ENCODE peak calls at places on chromosomes 13 and 19, in four cellular contexts. One of them, this sample, is unnamed.

GRCh38 chr13:21478881-21479808 is 20.0 kb upstream of the ZDHHC20 start:
- DNase-seq in heart right ventricle: peak
- DNase-seq in cardiac muscle cell: peak
- DNase-seq in mesothelial cell of epicardium: no peak
- DNase-seq in this sample: no peak

GRCh38 chr13:57631607-57632275 is at the start of gene PCDH17:
- DNase-seq in cardiac muscle cell: peak
- DNase-seq in mesothelial cell of epicardium: peak
- DNase-seq in heart right ventricle: peak
- DNase-seq in this sample: no peak

GRCh38 chr13:99312493-99312883 is 5.3 kb upstream of the GPR183 start:
- DNase-seq in cardiac muscle cell: no peak
- DNase-seq in heart right ventricle: peak
- DNase-seq in mesothelial cell of epicardium: no peak
- DNase-seq in this sample: no peak

GRCh38 chr19:46713781-46714522 is 3.0 kb downstream of the PRKD2 start:
- DNase-seq in mesothelial cell of epicardium: peak
- DNase-seq in cardiac muscle cell: peak
- DNase-seq in heart right ventricle: peak
- DNase-seq in this sample: no peak

GRCh38 chr13:97537110-97537509 is 103.1 kb downstream of the RAP2A start:
- DNase-seq in heart right ventricle: no peak
- DNase-seq in mesothelial cell of epicardium: no peak
- DNase-seq in cardiac muscle cell: no peak
- DNase-seq in this sample: no peak

GRCh38 chr13:20699715-20700114 is 3.8 kb upstream of the IL17D start:
- DNase-seq in mesothelial cell of epicardium: no peak
- DNase-seq in heart right ventricle: no peak
- DNase-seq in cardiac muscle cell: no peak
- DNase-seq in this sample: no peak

GRCh38 chr13:93477238-93477637 is 250.6 kb downstream of the GPC6 start:
- DNase-seq in heart right ventricle: no peak
- DNase-seq in mesothelial cell of epicardium: no peak
- DNase-seq in cardiac muscle cell: no peak
- DNase-seq in this sample: no peak

GRCh38 chr13:35139591-35139990 is 197.5 kb downstream of the NBEA start:
- DNase-seq in cardiac muscle cell: no peak
- DNase-seq in heart right ventricle: no peak
- DNase-seq in mesothelial cell of epicardium: no peak
- DNase-seq in this sample: no peak

GRCh38 chr19:2542341-2543069 is 66.6 kb downstream of the GADD45B start:
- DNase-seq in mesothelial cell of epicardium: no peak
- DNase-seq in heart right ventricle: no peak
- DNase-seq in cardiac muscle cell: peak
- DNase-seq in this sample: no peak

GRCh38 chr13:98208606-98209005 is 31.5 kb upstream of the RNF113B start:
- DNase-seq in mesothelial cell of epicardium: no peak
- DNase-seq in cardiac muscle cell: no peak
- DNase-seq in heart right ventricle: no peak
- DNase-seq in this sample: no peak

GRCh38 chr19:48830088-48830487 is 6.2 kb downstream of the HSD17B14 start:
- DNase-seq in heart right ventricle: no peak
- DNase-seq in cardiac muscle cell: peak
- DNase-seq in mesothelial cell of epicardium: no peak
- DNase-seq in this sample: no peak

GRCh38 chr19:35044317-35045117 is 3.0 kb downstream of the HPN start:
- DNase-seq in heart right ventricle: peak
- DNase-seq in cardiac muscle cell: peak
- DNase-seq in mesothelial cell of epicardium: no peak
- DNase-seq in this sample: peak

GRCh38 chr13:101178394-101178793 is 237.9 kb downstream of the NALCN start:
- DNase-seq in mesothelial cell of epicardium: no peak
- DNase-seq in heart right ventricle: no peak
- DNase-seq in cardiac muscle cell: no peak
- DNase-seq in this sample: no peak

GRCh38 chr13:43023244-43023931 is at the start of gene DNAJC15:
- DNase-seq in cardiac muscle cell: no peak
- DNase-seq in mesothelial cell of epicardium: peak
- DNase-seq in heart right ventricle: peak
- DNase-seq in this sample: peak

GRCh38 chr13:102333320-102334181 is 68.3 kb downstream of the FGF14 start:
- DNase-seq in heart right ventricle: no peak
- DNase-seq in mesothelial cell of epicardium: no peak
- DNase-seq in cardiac muscle cell: no peak
- DNase-seq in this sample: no peak

GRCh38 chr19:46303702-46304397 is 7.0 kb downstream of the HIF3A start:
- DNase-seq in mesothelial cell of epicardium: peak
- DNase-seq in heart right ventricle: peak
- DNase-seq in cardiac muscle cell: peak
- DNase-seq in this sample: no peak

GRCh38 chr13:113129921-113130750 is 7.5 kb downstream of the F10 start:
- DNase-seq in cardiac muscle cell: no peak
- DNase-seq in heart right ventricle: no peak
- DNase-seq in mesothelial cell of epicardium: peak
- DNase-seq in this sample: no peak

GRCh38 chr13:105048685-105049084 is 1486.8 kb downstream of the EFNB2 start:
- DNase-seq in heart right ventricle: no peak
- DNase-seq in cardiac muscle cell: no peak
- DNase-seq in mesothelial cell of epicardium: no peak
- DNase-seq in this sample: no peak

GRCh38 chr13:113151745-113152707 is 6.4 kb upstream of the PROZ start:
- DNase-seq in heart right ventricle: no peak
- DNase-seq in cardiac muscle cell: no peak
- DNase-seq in mesothelial cell of epicardium: no peak
- DNase-seq in this sample: no peak

GRCh38 chr13:26062853-26063444 is 11.1 kb upstream of the SHISA2 start:
- DNase-seq in cardiac muscle cell: peak
- DNase-seq in mesothelial cell of epicardium: no peak
- DNase-seq in heart right ventricle: peak
- DNase-seq in this sample: no peak

GRCh38 chr19:55603115-55603514 is 2.3 kb upstream of the ZNF865 start:
- DNase-seq in heart right ventricle: no peak
- DNase-seq in mesothelial cell of epicardium: no peak
- DNase-seq in cardiac muscle cell: no peak
- DNase-seq in this sample: no peak

GRCh38 chr19:32598022-32598421 is 17.0 kb downstream of the PDCD5 start:
- DNase-seq in cardiac muscle cell: no peak
- DNase-seq in heart right ventricle: no peak
- DNase-seq in mesothelial cell of epicardium: no peak
- DNase-seq in this sample: no peak

GRCh38 chr19:38793671-38794070 is 4.7 kb downstream of the LGALS7B start:
- DNase-seq in heart right ventricle: no peak
- DNase-seq in cardiac muscle cell: no peak
- DNase-seq in mesothelial cell of epicardium: no peak
- DNase-seq in this sample: no peak

GRCh38 chr13:113196970-113197737 is 11.3 kb downstream of the PCID2 start:
- DNase-seq in mesothelial cell of epicardium: no peak
- DNase-seq in heart right ventricle: no peak
- DNase-seq in cardiac muscle cell: no peak
- DNase-seq in this sample: no peak

GRCh38 chr19:51607077-51607476 is 23.1 kb downstream of the SIGLEC5 start:
- DNase-seq in heart right ventricle: no peak
- DNase-seq in cardiac muscle cell: no peak
- DNase-seq in mesothelial cell of epicardium: no peak
- DNase-seq in this sample: no peak
- TF ChIP-seq CTCF in heart right ventricle: no peak
- TF ChIP-seq CTCF in cardiac muscle cell: no peak
- TF ChIP-seq CTCF in mesothelial cell of epicardium: no peak
- TF ChIP-seq CTCF in this sample: no peak

DNA sequence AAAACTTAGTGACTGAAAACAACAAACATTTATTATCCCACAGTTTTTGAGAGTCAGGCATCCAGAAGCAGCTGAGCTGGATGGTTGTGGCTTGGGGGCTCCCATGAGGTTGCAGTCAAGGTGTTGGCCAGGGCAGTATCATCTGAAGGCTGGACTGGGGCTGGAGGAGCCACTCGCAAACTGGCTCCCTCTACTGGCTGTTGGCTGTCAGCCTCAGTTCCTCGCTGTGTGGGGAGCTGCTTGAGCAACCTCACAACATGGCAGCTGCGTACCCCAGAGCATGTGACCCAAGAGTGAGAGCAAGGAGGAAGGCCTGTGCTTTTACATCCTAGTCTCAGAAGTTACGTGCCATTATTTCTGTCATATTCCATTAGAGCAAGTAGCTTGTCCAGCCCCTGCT is 9.7 kb downstream of the YJU2 start:
- DNase-seq in mesothelial cell of epicardium: no peak
- DNase-seq in cardiac muscle cell: no peak
- DNase-seq in heart right ventricle: no peak
- DNase-seq in this sample: peak
- TF ChIP-seq CTCF in mesothelial cell of epicardium: no peak
- TF ChIP-seq CTCF in cardiac muscle cell: peak
- TF ChIP-seq CTCF in heart right ventricle: no peak
- TF ChIP-seq CTCF in this sample: no peak

GRCh38 chr19:56725829-56726424 is 54.4 kb upstream of the ZNF835 start:
- DNase-seq in heart right ventricle: no peak
- DNase-seq in cardiac muscle cell: no peak
- DNase-seq in mesothelial cell of epicardium: no peak
- DNase-seq in this sample: no peak
- TF ChIP-seq CTCF in heart right ventricle: peak
- TF ChIP-seq CTCF in cardiac muscle cell: no peak
- TF ChIP-seq CTCF in mesothelial cell of epicardium: no peak
- TF ChIP-seq CTCF in this sample: peak

GRCh38 chr13:22569830-22570229 is 610.9 kb upstream of the SGCG start:
- DNase-seq in heart right ventricle: no peak
- DNase-seq in mesothelial cell of epicardium: no peak
- DNase-seq in cardiac muscle cell: no peak
- DNase-seq in this sample: no peak
- TF ChIP-seq CTCF in heart right ventricle: no peak
- TF ChIP-seq CTCF in mesothelial cell of epicardium: no peak
- TF ChIP-seq CTCF in cardiac muscle cell: no peak
- TF ChIP-seq CTCF in this sample: no peak

DNA sequence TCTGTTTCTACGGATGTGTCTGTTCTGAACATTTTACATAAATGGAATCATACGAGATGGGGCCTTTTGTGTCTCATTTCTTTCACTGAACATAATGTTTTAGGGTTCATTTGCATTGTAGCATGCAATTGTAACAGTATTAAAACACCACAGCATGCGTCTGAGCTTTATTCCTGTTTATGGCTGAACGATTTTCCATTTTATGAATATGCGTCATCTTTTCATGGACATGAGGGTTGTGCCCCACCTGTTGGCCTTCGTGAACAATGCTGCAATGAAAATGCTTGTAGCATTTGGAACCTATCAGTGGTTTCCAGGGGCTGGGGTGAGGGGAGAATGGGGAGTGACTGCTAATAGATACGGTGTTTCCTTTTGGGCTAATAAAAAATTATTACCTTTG is 5.1 kb downstream of the OR10H1 start:
- DNase-seq in cardiac muscle cell: no peak
- DNase-seq in heart right ventricle: peak
- DNase-seq in mesothelial cell of epicardium: no peak
- DNase-seq in this sample: no peak
- TF ChIP-seq CTCF in cardiac muscle cell: no peak
- TF ChIP-seq CTCF in heart right ventricle: peak
- TF ChIP-seq CTCF in mesothelial cell of epicardium: no peak
- TF ChIP-seq CTCF in this sample: no peak

GRCh38 chr13:87398047-87398446 is 273.1 kb upstream of the SLITRK5 start:
- DNase-seq in cardiac muscle cell: no peak
- DNase-seq in heart right ventricle: no peak
- DNase-seq in mesothelial cell of epicardium: no peak
- DNase-seq in this sample: no peak
- TF ChIP-seq CTCF in cardiac muscle cell: no peak
- TF ChIP-seq CTCF in heart right ventricle: no peak
- TF ChIP-seq CTCF in mesothelial cell of epicardium: no peak
- TF ChIP-seq CTCF in this sample: no peak

GRCh38 chr13:28138012-28138755 is at the start of gene PAN3:
- DNase-seq in cardiac muscle cell: peak
- DNase-seq in heart right ventricle: peak
- DNase-seq in mesothelial cell of epicardium: peak
- DNase-seq in this sample: peak
- TF ChIP-seq CTCF in cardiac muscle cell: peak
- TF ChIP-seq CTCF in heart right ventricle: no peak
- TF ChIP-seq CTCF in mesothelial cell of epicardium: no peak
- TF ChIP-seq CTCF in this sample: no peak

GRCh38 chr19:42370068-42370520 is 20.0 kb downstream of the CNFN start:
- DNase-seq in cardiac muscle cell: no peak
- DNase-seq in heart right ventricle: no peak
- DNase-seq in mesothelial cell of epicardium: no peak
- DNase-seq in this sample: no peak
- TF ChIP-seq CTCF in cardiac muscle cell: no peak
- TF ChIP-seq CTCF in heart right ventricle: no peak
- TF ChIP-seq CTCF in mesothelial cell of epicardium: no peak
- TF ChIP-seq CTCF in this sample: no peak

GRCh38 chr19:42092350-42092749 is 16.4 kb downstream of the ZNF574 start:
- DNase-seq in heart right ventricle: no peak
- DNase-seq in mesothelial cell of epicardium: no peak
- DNase-seq in cardiac muscle cell: no peak
- DNase-seq in this sample: no peak
- TF ChIP-seq CTCF in heart right ventricle: peak
- TF ChIP-seq CTCF in mesothelial cell of epicardium: no peak
- TF ChIP-seq CTCF in cardiac muscle cell: peak
- TF ChIP-seq CTCF in this sample: peak

DNA sequence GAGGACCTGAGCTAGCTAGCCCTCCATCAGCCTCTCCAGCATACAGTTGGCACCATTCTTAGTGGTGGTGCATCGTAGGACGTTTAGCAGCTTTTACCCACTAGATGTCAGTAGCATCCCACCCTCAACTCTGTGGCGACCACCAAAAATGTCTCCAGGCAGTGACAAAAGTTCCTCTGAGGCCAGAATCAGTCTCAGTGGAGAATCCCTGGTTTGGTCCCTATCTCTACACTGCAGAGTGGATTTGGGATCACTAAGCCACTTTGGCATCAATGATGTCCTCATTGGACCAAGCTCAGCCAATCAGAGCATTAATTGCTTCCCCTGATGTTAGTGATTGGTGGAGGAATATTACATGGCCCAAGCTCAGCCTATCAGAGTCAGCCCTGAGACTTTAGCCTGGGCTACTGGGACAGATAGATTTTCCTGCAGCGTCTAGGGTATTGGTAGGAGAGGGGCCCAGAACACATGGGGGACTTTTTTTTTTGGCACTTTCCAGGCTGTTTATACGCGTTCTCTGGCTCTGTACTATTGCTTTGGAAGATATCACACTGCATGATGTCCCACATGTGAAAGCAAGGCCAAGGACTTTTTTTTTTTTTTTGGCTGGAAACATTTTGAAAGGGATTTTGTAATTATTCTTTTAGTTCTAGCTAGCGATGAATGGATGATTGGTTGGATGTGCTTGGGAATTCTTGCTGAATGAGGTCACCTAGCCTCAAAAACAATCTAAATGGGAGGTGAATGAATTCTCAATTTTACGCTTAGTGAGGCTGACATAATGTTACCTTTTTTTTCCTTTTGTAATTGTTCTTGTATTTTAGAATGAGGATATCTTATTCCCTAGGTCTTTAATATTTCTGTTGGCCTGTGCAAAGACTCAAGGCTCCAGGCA is 7.0 kb downstream of the TMEM221 start:
- DNase-seq in heart right ventricle: no peak
- DNase-seq in mesothelial cell of epicardium: no peak
- DNase-seq in cardiac muscle cell: peak
- DNase-seq in this sample: no peak
- TF ChIP-seq CTCF in heart right ventricle: peak
- TF ChIP-seq CTCF in mesothelial cell of epicardium: no peak
- TF ChIP-seq CTCF in cardiac muscle cell: peak
- TF ChIP-seq CTCF in this sample: peak

This sample was measured in D721Med.